ENCODE peak calls at places on chromosome 15, in four cellular contexts. Q is aorta; C is CD8-positive, alpha-beta T cell; Z is MM.1S. X is an unnamed sample. For H3K4me1, the result is how much of the 10 kb centered on the place peaks cover.

GRCh38 chr15:68186671-68187397 is 18.3 kb downstream of the CALML4 start:
- DNase-seq in Q (no peak), C (no peak), Z (no peak), X (no peak)

GRCh38 chr15:28974142-28974541 is 88.4 kb downstream of the APBA2 start:
- DNase-seq in C (peak), Z (no peak), Q (no peak), X (no peak)

GRCh38 chr15:68316061-68316804 is 38.7 kb downstream of the FEM1B start:
- DNase-seq in Z (no peak), C (no peak), Q (no peak), X (peak)

GRCh38 chr15:48553559-48553958 is 92.0 kb downstream of the FBN1 start:
- DNase-seq in Q (no peak), C (no peak), Z (no peak), X (no peak)

GRCh38 chr15:68997930-68998777 is 16.3 kb upstream of the NOX5 start:
- DNase-seq in C (no peak), Q (no peak), Z (no peak), X (no peak)

GRCh38 chr15:26667222-26667988 is 105.5 kb downstream of the GABRB3 start:
- DNase-seq in Z (no peak), Q (no peak), C (no peak), X (peak)

GRCh38 chr15:67300266-67300914 is 45.8 kb downstream of the IQCH start:
- DNase-seq in Z (no peak), Q (no peak), C (no peak), X (no peak)

GRCh38 chr15:61115679-61116078 is 113.4 kb downstream of the RORA start:
- DNase-seq in Q (no peak), Z (no peak), C (no peak), X (no peak)

GRCh38 chr15:43225201-43225949 is 4.6 kb upstream of the EPB42 start:
- DNase-seq in Q (no peak), Z (peak), C (peak), X (no peak)

GRCh38 chr15:31046759-31047359 is 54.7 kb downstream of the TRPM1 start:
- DNase-seq in Q (no peak), C (no peak), Z (no peak), X (no peak)

GRCh38 chr15:97989330-97989729 is 28.8 kb downstream of the ARRDC4 start:
- DNase-seq in Z (no peak), Q (no peak), C (no peak), X (no peak)

DNA sequence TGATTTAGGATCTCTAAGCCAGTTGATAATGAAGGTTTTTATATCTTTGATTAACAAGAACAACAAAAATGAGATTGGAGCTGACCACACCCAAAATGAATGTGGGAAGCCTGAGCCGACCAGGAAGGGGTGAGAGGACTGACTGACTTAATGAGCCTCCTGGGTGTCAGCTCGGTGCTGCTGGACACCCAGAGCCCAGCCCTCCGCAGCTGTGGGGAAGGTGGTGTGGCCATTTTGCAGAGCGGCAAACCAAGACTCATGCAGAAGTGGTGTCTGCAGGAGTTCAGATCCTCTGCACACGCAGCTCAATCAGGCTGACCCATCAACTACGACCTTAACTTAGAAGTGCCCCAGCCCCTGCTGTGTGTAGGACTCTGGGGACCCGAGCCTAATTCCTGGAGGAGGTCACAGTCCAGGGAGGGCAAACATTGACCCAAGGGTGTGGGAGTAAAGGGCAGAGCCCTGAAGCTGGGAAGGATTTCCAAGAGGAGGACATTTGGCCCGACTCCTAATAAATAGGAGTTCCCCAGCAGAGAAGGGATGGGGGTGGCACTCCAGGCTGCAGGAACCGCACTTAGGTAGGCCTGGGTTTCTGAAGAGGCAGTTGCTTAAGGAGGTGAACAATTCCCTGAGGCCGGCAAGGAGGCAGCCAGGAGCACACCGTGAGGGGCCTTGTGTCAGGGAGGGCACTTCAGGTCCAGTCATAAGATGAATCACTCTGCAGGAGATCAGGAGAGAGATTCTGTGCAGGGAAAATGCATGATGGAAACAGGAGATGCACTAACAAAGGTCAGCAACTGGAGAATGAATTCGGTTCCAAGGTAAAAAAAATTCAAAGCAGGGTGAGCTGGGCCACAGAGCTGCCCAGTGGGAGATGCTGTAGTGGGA is 197.1 kb upstream of the TPM1 start:
- DNase-seq in C (no peak), Z (no peak), Q (no peak), X (no peak)
- H3K4me1 ChIP-seq in C (under half), Z (under half), Q (under half), X (under half)

GRCh38 chr15:82530606-82531379 is 9.5 kb downstream of the RPS17 start:
- DNase-seq in Q (peak), Z (peak), C (peak), X (peak)

GRCh38 chr15:82533801-82534200 is 6.5 kb downstream of the RPS17 start:
- DNase-seq in Q (no peak), Z (no peak), C (no peak), X (no peak)

GRCh38 chr15:82531496-82532382 is 8.5 kb downstream of the RPS17 start:
- DNase-seq in Q (no peak), C (no peak), Z (no peak), X (no peak)

GRCh38 chr15:82532991-82533481 is 7.2 kb downstream of the RPS17 start:
- DNase-seq in Q (no peak), Z (no peak), C (no peak), X (no peak)

GRCh38 chr15:82532383-82532990 is 7.8 kb downstream of the RPS17 start:
- DNase-seq in Z (no peak), Q (no peak), C (no peak), X (no peak)
- H3K4me3 ChIP-seq in Z (no peak), Q (no peak), C (no peak), X (no peak)

GRCh38 chr15:74906450-74907276 is at the start of gene FAM219B:
- DNase-seq in Q (peak), C (peak), Z (peak), X (peak)

GRCh38 chr15:74908635-74909034 is 2.0 kb upstream of the FAM219B start:
- DNase-seq in Q (no peak), Z (no peak), C (no peak), X (peak)

GRCh38 chr15:74907277-74907870 is 723 bp upstream of the FAM219B start:
- DNase-seq in Q (no peak), Z (no peak), C (no peak), X (no peak)

GRCh38 chr15:74904190-74904805 is 2.4 kb downstream of the FAM219B start:
- DNase-seq in C (no peak), Q (no peak), Z (no peak), X (no peak)

DNA sequence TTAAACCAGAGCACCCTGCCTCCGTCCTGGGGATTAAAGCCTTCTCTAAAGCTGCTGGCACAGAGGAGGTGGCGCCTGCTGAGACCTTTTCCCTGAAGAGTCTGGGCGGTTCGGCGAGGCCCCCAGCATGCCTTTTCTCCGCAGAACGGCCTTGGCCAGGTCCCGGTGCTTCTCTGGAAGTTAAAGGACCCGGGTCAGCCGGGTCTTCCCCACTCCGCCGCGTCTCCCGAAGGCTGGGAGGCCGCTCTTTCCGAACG is 530 bp downstream of the FAM219B start:
- DNase-seq in Z (peak), Q (peak), C (no peak), X (no peak)
- H3K4me1 ChIP-seq in Z (under half), Q (under half), C (under half), X (under half)

GRCh38 chr15:55738715-55739114 is 4.2 kb downstream of the PRTG start:
- DNase-seq in Z (no peak), Q (no peak), C (no peak), X (no peak)

GRCh38 chr15:55740981-55741591 is 1.9 kb downstream of the PRTG start:
- DNase-seq in Z (no peak), Q (no peak), C (no peak), X (no peak)

GRCh38 chr15:55739641-55740040 is 3.3 kb downstream of the PRTG start:
- DNase-seq in C (no peak), Q (no peak), Z (no peak), X (no peak)

GRCh38 chr15:55741592-55742497 is 1.1 kb downstream of the PRTG start:
- DNase-seq in Q (no peak), C (no peak), Z (peak), X (peak)

DNA sequence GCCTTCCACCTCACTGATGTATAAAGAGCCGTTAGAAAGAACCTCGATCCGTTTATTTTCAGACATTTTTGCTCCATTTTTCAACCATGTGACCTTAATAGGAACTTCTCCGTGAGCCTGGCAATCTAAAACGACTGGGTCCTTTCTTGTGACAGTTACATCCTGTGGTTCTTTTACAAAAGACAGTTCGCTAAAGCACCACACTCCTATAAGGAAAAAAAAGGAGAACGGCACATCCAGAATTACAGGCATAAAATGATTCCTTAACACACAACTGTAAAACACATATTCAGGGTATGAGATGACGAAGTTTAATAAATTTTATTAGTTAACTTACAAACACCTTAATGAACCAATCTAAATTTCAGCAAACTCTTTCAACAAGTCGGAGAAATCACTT is 2.5 kb downstream of the PRTG start:
- DNase-seq in C (no peak), Q (no peak), Z (no peak), X (no peak)
- H3K4me3 ChIP-seq in C (no peak), Q (no peak), Z (no peak), X (peak)

DNA sequence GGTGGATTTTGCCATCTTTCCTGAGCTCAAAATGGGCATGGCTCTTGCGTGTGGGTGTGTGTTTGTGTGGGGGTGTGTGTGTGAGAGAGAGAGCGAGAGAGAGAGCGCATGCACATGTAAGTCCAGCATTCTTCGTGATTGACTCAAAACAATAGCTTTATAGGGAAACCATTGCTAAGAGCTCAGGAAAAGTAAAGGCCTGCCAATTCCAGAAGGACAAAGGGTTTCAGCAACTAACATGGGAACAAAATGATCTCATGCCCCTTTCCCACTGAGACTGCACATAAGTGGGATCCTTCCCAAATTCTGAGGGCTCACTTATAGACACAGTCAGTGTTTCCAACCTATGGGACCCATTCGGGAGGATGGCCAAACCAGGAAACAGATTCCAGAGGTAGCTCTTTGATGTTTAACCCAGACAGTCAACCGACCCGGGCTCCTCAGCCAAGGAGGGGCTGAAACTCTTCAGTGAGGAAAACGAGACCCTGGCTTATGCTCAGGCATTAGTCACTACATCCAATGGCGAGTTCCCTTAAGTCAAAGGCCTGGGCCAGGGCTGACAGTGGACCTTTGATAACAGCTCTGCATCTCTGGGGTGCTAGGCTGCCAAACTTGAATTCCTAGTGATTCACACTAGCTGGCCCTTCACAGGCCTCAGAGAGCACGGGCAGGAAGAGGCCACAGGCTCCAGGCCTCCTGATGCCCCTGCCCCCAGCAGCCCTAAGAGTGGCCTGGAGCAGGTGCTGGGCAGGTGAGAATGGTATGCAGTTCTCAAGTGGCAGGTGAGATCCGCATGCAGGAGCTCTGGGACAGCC is 305.0 kb upstream of the C2CD4B start:
- DNase-seq in Q (peak), C (no peak), Z (no peak), X (no peak)
- H3K4me1 ChIP-seq in Q (under half), C (under half), Z (under half), X (under half)

DNA sequence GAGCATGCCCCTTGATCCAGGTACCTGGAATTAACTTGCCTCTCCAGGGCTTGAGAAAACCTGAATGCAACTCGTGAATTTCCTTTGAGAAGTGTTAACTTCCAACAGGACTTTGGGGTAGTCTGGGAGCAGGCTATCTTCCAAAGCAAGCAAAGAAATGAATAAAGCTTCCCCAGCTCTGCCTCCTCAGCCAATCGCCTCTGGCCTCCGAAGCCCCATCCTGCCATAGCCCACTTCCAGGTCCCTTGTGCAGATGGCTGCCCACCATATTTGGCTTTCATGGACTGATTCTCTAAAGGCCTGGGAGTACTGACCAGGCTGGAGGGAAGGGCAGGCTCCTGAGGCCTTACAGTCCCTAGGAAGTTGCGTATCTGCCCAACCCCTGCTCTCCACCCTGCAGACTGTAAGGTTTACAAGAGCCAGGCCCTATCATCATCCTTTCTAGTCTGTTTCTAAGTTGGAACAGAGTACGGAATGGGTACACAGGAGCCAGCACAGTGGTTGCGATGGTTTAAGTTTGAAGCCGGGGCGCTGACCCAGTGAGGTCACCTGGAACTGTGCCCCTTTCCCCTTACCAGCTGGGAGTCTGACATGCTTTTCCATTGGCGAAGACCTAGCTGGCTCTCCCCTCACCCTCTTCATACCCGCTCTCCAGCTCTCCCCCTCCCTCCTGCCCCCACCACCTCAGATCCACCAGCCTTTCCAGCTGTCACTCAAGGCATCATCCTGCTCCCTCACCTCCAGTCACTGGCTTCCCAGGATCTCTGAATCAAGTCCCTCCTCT is 1.1 kb upstream of the PML start:
- DNase-seq in C (no peak), Q (no peak), Z (no peak), X (no peak)
- H3K4me3 ChIP-seq in C (peak), Q (no peak), Z (peak), X (peak)

GRCh38 chr15:73626072-73626471 is 7.1 kb downstream of the NPTN start:
- DNase-seq in Z (no peak), C (no peak), Q (no peak), X (no peak)

GRCh38 chr15:73628102-73628501 is 5.1 kb downstream of the NPTN start:
- DNase-seq in C (no peak), Z (no peak), Q (no peak), X (no peak)

GRCh38 chr15:73621286-73621826 is 11.8 kb downstream of the NPTN start:
- DNase-seq in Z (no peak), C (no peak), Q (no peak), X (no peak)

GRCh38 chr15:73620078-73620477 is 13.1 kb downstream of the NPTN start:
- DNase-seq in Q (no peak), C (no peak), Z (no peak), X (no peak)

GRCh38 chr15:73624530-73624929 is 8.7 kb downstream of the NPTN start:
- DNase-seq in Q (no peak), C (no peak), Z (no peak), X (no peak)
- H3K4me1 ChIP-seq in Q (under half), C (under half), Z (under half), X (half or more)

GRCh38 chr15:45117327-45118130 is 3.4 kb downstream of the DUOXA2 start:
- DNase-seq in C (no peak), Z (no peak), Q (no peak), X (peak)
- H3K4me3 ChIP-seq in C (peak), Z (peak), Q (no peak), X (peak)

GRCh38 chr15:79967331-79968182 is 3.4 kb downstream of the BCL2A1 start:
- DNase-seq in Q (no peak), C (no peak), Z (no peak), X (no peak)
- H3K4me1 ChIP-seq in Q (under half), C (under half), Z (under half), X (under half)